ENCODE peak calls at places on chromosomes 5 and 9, in five cellular contexts. S is fibroblast of lung, E is GM12878, U is mammary epithelial cell, A is H1. L is an unnamed sample.
A peak's percentile ranks its signal among the peaks of the same experiment; 100 is the strongest.

GRCh38 chr5:122377023-122377422 is 65.0 kb downstream of the SNCAIP start:
- DNase-seq in E (no peak), S (peak; percentile 49), U (no peak), A (no peak), L (no peak)

GRCh38 chr5:59001154-59001553 is 418.3 kb downstream of the RAB3C start:
- DNase-seq in E (no peak), A (no peak), U (no peak), S (no peak), L (no peak)

GRCh38 chr9:137685035-137685885 is 66.5 kb downstream of the EHMT1 start:
- DNase-seq in S (peak; percentile 91), U (no peak), E (no peak), A (no peak), L (no peak)

GRCh38 chr5:176890455-176891330 is 8.5 kb downstream of the HK3 start:
- DNase-seq in E (no peak), A (no peak), U (no peak), S (no peak), L (no peak)

GRCh38 chr5:101977729-101978345 is 318.2 kb downstream of the SLCO4C1 start:
- DNase-seq in U (peak; percentile 11), E (peak; percentile 9), S (peak; percentile 56), A (no peak), L (no peak)

GRCh38 chr9:118088075-118088474 is 383.9 kb downstream of the TLR4 start:
- DNase-seq in S (no peak), A (no peak), E (no peak), U (no peak), L (no peak)

GRCh38 chr9:68751556-68751955 is 46.5 kb downstream of the PIP5K1B start:
- DNase-seq in A (no peak), S (peak; percentile 6), U (no peak), E (no peak), L (no peak)

GRCh38 chr9:93994132-93994531 is 39.0 kb upstream of the BARX1 start:
- DNase-seq in E (no peak), U (no peak), S (no peak), A (no peak), L (no peak)

GRCh38 chr5:77832938-77833337 is 56.8 kb upstream of the TBCA start:
- DNase-seq in A (no peak), E (no peak), U (no peak), S (no peak), L (no peak)

GRCh38 chr5:106269252-106269843 is 1401.4 kb downstream of the EFNA5 start:
- DNase-seq in S (peak; percentile 65), E (no peak), U (peak; percentile 13), A (no peak), L (peak; percentile 7)

GRCh38 chr5:1056611-1057484 is 48.2 kb downstream of the NKD2 start:
- DNase-seq in U (no peak), A (no peak), E (no peak), S (no peak), L (no peak)

GRCh38 chr5:171673328-171673727 is 112.3 kb upstream of the SMIM23 start:
- DNase-seq in E (no peak), U (no peak), S (no peak), A (peak; percentile 8), L (no peak)

GRCh38 chr5:142600611-142601360 is 85.1 kb downstream of the FGF1 start:
- DNase-seq in S (peak; percentile 88), U (no peak), E (no peak), A (no peak), L (no peak)

GRCh38 chr9:119372951-119373350 is 3.7 kb upstream of the BRINP1 start:
- DNase-seq in E (no peak), A (no peak), S (no peak), U (no peak), L (no peak)

GRCh38 chr9:15967068-15967467 is 414.2 kb downstream of the CCDC171 start:
- DNase-seq in E (no peak), S (peak; percentile 15), A (no peak), U (no peak), L (no peak)

GRCh38 chr5:111072949-111073682 is 1.6 kb downstream of the TSLP start:
- DNase-seq in S (no peak), E (no peak), U (peak; percentile 41), A (peak; percentile 84), L (no peak)

GRCh38 chr5:43227655-43228054 is 35.6 kb downstream of the NIM1K start:
- DNase-seq in A (no peak), S (peak; percentile 82), U (peak; percentile 38), E (no peak), L (no peak)

GRCh38 chr5:88290801-88291200 is 22.2 kb upstream of the TMEM161B start:
- DNase-seq in U (no peak), A (no peak), E (no peak), S (peak; percentile 8), L (no peak)

DNA sequence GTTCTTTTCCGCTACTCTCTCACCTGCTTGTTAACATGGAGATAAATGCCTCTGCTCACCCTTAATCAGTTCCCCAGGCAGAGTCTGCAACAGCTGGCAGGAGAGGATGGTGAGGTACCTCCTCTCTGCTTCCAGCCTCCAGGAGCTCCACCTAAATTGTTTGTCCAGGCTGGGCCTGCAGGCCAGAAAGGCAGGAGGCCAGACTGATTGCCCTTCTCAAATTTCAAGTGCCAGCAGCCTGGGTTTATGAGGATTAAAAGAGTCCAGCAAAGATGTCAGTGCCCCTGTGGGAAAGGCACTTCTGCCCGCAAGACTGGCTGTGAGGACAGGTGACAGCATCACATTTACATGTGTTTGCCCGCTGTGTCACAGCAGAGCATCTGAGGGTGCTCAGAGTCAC is 19.8 kb downstream of the CORO2A start:
- DNase-seq in S (peak; percentile 9), A (no peak), U (no peak), E (no peak), L (no peak)
- H3K4me2 ChIP-seq in S (no peak overlapping the region), A (no peak overlapping the region), U (no peak overlapping the region), E (no peak overlapping the region), L (no peak overlapping the region)

DNA sequence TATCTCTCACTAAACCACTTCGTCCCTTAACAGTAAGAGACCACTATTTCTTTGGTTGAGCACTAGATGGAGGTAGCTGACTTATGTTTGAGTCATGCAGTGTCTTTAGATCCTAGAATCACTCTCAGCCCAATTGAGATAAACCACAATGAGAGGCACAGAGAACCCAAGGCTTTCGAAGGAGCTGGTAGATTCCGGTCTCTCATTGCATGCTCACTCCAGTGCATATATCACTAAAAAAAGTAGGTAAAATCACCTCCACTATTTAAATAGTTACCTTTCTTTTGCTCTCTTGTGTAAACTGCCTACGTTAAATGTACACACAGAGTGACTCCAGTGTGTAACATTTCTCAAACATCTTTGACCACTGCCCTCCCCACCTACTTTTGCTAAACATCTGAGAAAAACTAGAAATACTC is 27.6 kb downstream of the ACTL7A start:
- DNase-seq in S (peak; percentile 38), A (no peak), E (no peak), U (peak; percentile 32), L (no peak)
- TF ChIP-seq CTCF in S (peak; percentile 17), A (no peak), E (peak; percentile 13), U (peak; percentile 19), L (no peak)

GRCh38 chr5:134436523-134437339 is 25.1 kb upstream of the CDKN2AIPNL start:
- DNase-seq in U (peak; percentile 55), S (peak; percentile 85), A (no peak), E (peak; percentile 46), L (no peak)
- H3K9ac ChIP-seq in U (peak overlapping the region; percentile 59), S (peak overlapping the region; percentile 29), A (no peak overlapping the region), E (no peak overlapping the region), L (peak overlapping the region; percentile 6)

DNA sequence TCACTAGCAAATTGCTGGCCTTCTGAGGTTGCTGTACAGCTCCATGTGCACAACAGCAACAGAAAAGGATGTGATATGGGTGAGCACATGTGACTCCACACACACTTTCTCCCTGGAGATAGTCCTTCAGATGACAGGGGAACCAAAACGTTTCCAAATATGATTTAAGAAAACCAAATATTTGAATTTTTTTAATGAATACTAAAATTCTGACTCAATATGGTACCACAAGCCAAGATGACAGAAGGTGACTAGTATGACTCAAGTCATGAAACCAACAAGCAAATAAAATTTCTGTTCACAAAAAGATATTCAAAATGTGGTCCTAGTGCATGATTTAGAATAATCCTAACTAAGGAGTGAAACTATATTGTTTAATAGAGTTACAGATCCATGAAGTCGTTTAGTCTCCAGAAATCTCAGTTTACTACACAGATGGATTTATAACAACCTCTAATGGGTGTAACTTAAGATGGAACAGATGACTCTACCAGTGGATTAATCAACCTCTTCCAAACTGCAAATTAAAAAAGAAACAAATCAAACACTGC is 144.8 kb upstream of the PIK3R1 start:
- DNase-seq in E (peak; percentile 84), U (no peak), S (no peak), A (no peak), L (no peak)
- H3K4me2 ChIP-seq in E (peak overlapping the region; percentile 79), U (no peak overlapping the region), S (peak overlapping the region; percentile 26), A (no peak overlapping the region), L (no peak overlapping the region)

DNA sequence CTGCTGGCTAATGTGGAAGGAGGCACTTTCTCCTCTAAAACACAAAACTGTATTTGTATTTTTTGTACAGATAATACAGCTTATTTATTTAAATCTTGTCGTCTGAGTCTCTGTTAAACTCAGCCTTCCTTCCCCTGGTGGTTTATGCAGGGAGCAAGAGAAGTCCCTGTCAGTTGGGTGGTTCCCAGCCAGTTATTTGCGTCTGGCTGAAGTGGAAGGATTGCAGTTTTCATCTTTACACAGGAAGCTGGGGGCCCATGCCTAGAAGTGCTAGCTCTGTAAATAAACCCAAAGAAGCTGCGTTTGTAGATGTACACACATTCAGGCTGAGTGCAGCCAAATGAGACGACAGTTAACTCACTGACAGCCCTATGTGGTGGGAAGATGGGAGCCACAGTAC is 122.2 kb downstream of the SAXO1 start:
- DNase-seq in E (no peak), U (no peak), A (no peak), S (peak; percentile 34), L (no peak)
- TF ChIP-seq CTCF in E (no peak), U (no peak), A (no peak), S (peak; percentile 21), L (no peak)

DNA sequence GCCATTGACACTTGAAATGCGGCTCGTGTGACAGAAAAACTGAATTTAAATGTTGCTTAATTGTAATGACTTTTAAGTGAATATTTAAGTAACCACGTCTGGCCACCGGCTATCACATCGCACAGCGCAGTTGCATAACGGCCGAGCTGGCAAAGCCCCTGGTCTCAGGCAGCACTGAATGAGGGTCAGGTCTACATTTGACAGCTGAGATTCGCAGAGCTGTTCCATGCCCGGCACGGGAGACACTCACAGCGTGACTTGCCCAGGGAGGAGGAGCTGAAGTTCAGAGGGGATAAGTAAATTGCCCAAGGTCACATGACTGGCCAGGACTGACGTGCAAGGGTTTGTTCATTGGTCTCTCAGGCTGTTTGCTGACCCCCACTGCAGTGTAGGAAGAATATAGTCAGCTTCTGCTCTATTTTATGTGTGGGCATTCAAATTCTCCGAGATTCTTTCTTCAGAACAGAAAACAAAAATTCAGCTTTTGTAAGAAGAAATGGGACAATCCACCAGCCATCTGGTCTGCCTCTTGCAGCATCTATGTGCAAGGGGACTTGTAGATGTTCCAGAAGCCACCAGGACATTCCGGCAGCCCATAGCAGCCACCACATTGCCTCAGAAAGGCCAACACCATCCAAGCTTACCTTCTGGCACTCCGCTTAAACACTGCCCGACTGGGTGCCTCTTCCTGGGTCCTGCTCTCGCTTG is 17.3 kb upstream of the COL5A1 start:
- DNase-seq in U (no peak), E (no peak), A (no peak), S (peak; percentile 47), L (no peak)
- H3K9ac ChIP-seq in U (no peak overlapping the region), E (no peak overlapping the region), A (no peak overlapping the region), S (no peak overlapping the region), L (no peak overlapping the region)